ENCODE peak calls at places on chromosome 17, in six cellular contexts. One of them, this sample, is unnamed.

GRCh38 chr17:50872710-50873424 is 6.7 kb upstream of the TOB1 start:
- DNase-seq in neuronal stem cell: no peak
- DNase-seq in trophoblast cell: no peak
- DNase-seq in H1: no peak
- DNase-seq in H9: peak
- DNase-seq in mesenchymal stem cell: no peak
- DNase-seq in this sample: peak

GRCh38 chr17:7987112-7987893 is 15.1 kb upstream of the GUCY2D start:
- DNase-seq in neuronal stem cell: no peak
- DNase-seq in trophoblast cell: no peak
- DNase-seq in H1: no peak
- DNase-seq in H9: no peak
- DNase-seq in mesenchymal stem cell: no peak
- DNase-seq in this sample: peak

GRCh38 chr17:19537116-19537515 is 3.5 kb downstream of the SLC47A1 start:
- DNase-seq in neuronal stem cell: no peak
- DNase-seq in trophoblast cell: no peak
- DNase-seq in H1: no peak
- DNase-seq in H9: no peak
- DNase-seq in mesenchymal stem cell: no peak
- DNase-seq in this sample: no peak

GRCh38 chr17:71315568-71315967 is 805.3 kb upstream of the SOX9 start:
- DNase-seq in neuronal stem cell: no peak
- DNase-seq in trophoblast cell: no peak
- DNase-seq in H1: no peak
- DNase-seq in H9: no peak
- DNase-seq in mesenchymal stem cell: no peak
- DNase-seq in this sample: no peak

GRCh38 chr17:1455291-1455747 is 713 bp downstream of the CRK start:
- DNase-seq in neuronal stem cell: peak
- DNase-seq in trophoblast cell: peak
- DNase-seq in H1: peak
- DNase-seq in H9: peak
- DNase-seq in mesenchymal stem cell: peak
- DNase-seq in this sample: peak

GRCh38 chr17:49976163-49976827 is 7.3 kb downstream of the DLX4 start:
- DNase-seq in neuronal stem cell: no peak
- DNase-seq in trophoblast cell: peak
- DNase-seq in H1: no peak
- DNase-seq in H9: no peak
- DNase-seq in mesenchymal stem cell: no peak
- DNase-seq in this sample: no peak

GRCh38 chr17:29140631-29141483 is 39.3 kb downstream of the MYO18A start:
- DNase-seq in neuronal stem cell: no peak
- DNase-seq in trophoblast cell: no peak
- DNase-seq in H1: no peak
- DNase-seq in H9: no peak
- DNase-seq in mesenchymal stem cell: peak
- DNase-seq in this sample: peak

GRCh38 chr17:19333132-19333440 is 29.4 kb downstream of the B9D1 start:
- DNase-seq in neuronal stem cell: no peak
- DNase-seq in trophoblast cell: no peak
- DNase-seq in H1: no peak
- DNase-seq in H9: no peak
- DNase-seq in mesenchymal stem cell: no peak
- DNase-seq in this sample: no peak

GRCh38 chr17:49993423-49994037 is 1.5 kb downstream of the DLX3 start:
- DNase-seq in neuronal stem cell: no peak
- DNase-seq in trophoblast cell: no peak
- DNase-seq in H1: peak
- DNase-seq in H9: peak
- DNase-seq in mesenchymal stem cell: no peak
- DNase-seq in this sample: no peak

GRCh38 chr17:72661093-72661944 is 431.2 kb downstream of the SLC39A11 start:
- DNase-seq in neuronal stem cell: no peak
- DNase-seq in trophoblast cell: peak
- DNase-seq in H1: no peak
- DNase-seq in H9: no peak
- DNase-seq in mesenchymal stem cell: no peak
- DNase-seq in this sample: no peak

GRCh38 chr17:13812350-13812749 is 210.6 kb upstream of the HS3ST3A1 start:
- DNase-seq in neuronal stem cell: no peak
- DNase-seq in trophoblast cell: no peak
- DNase-seq in H1: no peak
- DNase-seq in H9: no peak
- DNase-seq in mesenchymal stem cell: no peak
- DNase-seq in this sample: no peak

GRCh38 chr17:72362466-72363335 is 241.9 kb downstream of the SOX9 start:
- DNase-seq in neuronal stem cell: no peak
- DNase-seq in trophoblast cell: no peak
- DNase-seq in H1: no peak
- DNase-seq in H9: no peak
- DNase-seq in mesenchymal stem cell: peak
- DNase-seq in this sample: peak

GRCh38 chr17:74862108-74862901 is 2.6 kb upstream of the GRIN2C start:
- DNase-seq in neuronal stem cell: peak
- DNase-seq in trophoblast cell: no peak
- DNase-seq in H1: peak
- DNase-seq in H9: peak
- DNase-seq in mesenchymal stem cell: peak
- DNase-seq in this sample: peak

GRCh38 chr17:35666967-35667552 is 64.4 kb upstream of the RASL10B start:
- DNase-seq in neuronal stem cell: no peak
- DNase-seq in trophoblast cell: no peak
- DNase-seq in H1: no peak
- DNase-seq in H9: no peak
- DNase-seq in mesenchymal stem cell: peak
- DNase-seq in this sample: peak

GRCh38 chr17:7971651-7972050 is 30.8 kb upstream of the GUCY2D start:
- DNase-seq in neuronal stem cell: no peak
- DNase-seq in trophoblast cell: no peak
- DNase-seq in H1: no peak
- DNase-seq in H9: no peak
- DNase-seq in mesenchymal stem cell: no peak
- DNase-seq in this sample: no peak

GRCh38 chr17:38850374-38850773 is 3.1 kb downstream of the RPL23 start:
- DNase-seq in neuronal stem cell: no peak
- DNase-seq in trophoblast cell: no peak
- DNase-seq in H1: no peak
- DNase-seq in H9: no peak
- DNase-seq in mesenchymal stem cell: no peak
- DNase-seq in this sample: no peak

GRCh38 chr17:35917519-35918213 is 12.9 kb downstream of the RDM1 start:
- DNase-seq in neuronal stem cell: no peak
- DNase-seq in trophoblast cell: no peak
- DNase-seq in H1: no peak
- DNase-seq in H9: no peak
- DNase-seq in mesenchymal stem cell: no peak
- DNase-seq in this sample: no peak

GRCh38 chr17:45111838-45112237 is 20.5 kb downstream of the PLCD3 start:
- DNase-seq in neuronal stem cell: no peak
- DNase-seq in trophoblast cell: no peak
- DNase-seq in H1: no peak
- DNase-seq in H9: no peak
- DNase-seq in mesenchymal stem cell: no peak
- DNase-seq in this sample: no peak
- H3K14ac ChIP-seq in neuronal stem cell: no peak
- H3K14ac ChIP-seq in trophoblast cell: no peak
- H3K14ac ChIP-seq in H1: no peak
- H3K14ac ChIP-seq in H9: no peak
- H3K14ac ChIP-seq in mesenchymal stem cell: no peak
- H3K14ac ChIP-seq in this sample: no peak

GRCh38 chr17:57501016-57501415 is 244.1 kb downstream of the CCDC182 start:
- DNase-seq in neuronal stem cell: no peak
- DNase-seq in trophoblast cell: no peak
- DNase-seq in H1: no peak
- DNase-seq in H9: no peak
- DNase-seq in mesenchymal stem cell: no peak
- DNase-seq in this sample: no peak
- H3K14ac ChIP-seq in neuronal stem cell: no peak
- H3K14ac ChIP-seq in trophoblast cell: no peak
- H3K14ac ChIP-seq in H1: no peak
- H3K14ac ChIP-seq in H9: no peak
- H3K14ac ChIP-seq in mesenchymal stem cell: peak
- H3K14ac ChIP-seq in this sample: no peak

DNA sequence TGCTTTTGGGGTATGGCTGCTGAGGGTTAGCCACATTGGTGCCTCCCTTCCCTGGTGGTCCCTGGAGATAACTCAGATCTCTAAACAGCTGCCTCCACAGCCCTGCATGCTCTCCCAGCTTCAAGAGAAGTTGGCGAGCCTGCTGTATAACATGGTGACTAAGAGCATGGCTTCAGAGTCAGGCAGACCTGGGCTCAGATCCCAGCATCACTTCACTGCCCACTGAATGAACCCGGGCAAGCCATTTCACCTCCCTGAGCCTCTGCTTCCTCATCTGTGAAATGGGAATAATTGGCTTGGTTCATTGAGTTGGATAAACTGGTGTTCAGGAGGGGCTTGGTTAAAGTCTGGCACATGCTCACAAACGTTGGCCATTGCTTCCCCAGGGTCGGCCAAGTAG is 16.6 kb downstream of the KIF1C start:
- DNase-seq in neuronal stem cell: no peak
- DNase-seq in trophoblast cell: no peak
- DNase-seq in H1: no peak
- DNase-seq in H9: no peak
- DNase-seq in mesenchymal stem cell: no peak
- DNase-seq in this sample: no peak
- H3K14ac ChIP-seq in neuronal stem cell: no peak
- H3K14ac ChIP-seq in trophoblast cell: no peak
- H3K14ac ChIP-seq in H1: no peak
- H3K14ac ChIP-seq in H9: no peak
- H3K14ac ChIP-seq in mesenchymal stem cell: no peak
- H3K14ac ChIP-seq in this sample: no peak

GRCh38 chr17:45376171-45376564 is 56.5 kb downstream of the ARHGAP27 start:
- DNase-seq in neuronal stem cell: no peak
- DNase-seq in trophoblast cell: no peak
- DNase-seq in H1: no peak
- DNase-seq in H9: peak
- DNase-seq in mesenchymal stem cell: no peak
- DNase-seq in this sample: no peak
- H3K14ac ChIP-seq in neuronal stem cell: no peak
- H3K14ac ChIP-seq in trophoblast cell: no peak
- H3K14ac ChIP-seq in H1: no peak
- H3K14ac ChIP-seq in H9: peak
- H3K14ac ChIP-seq in mesenchymal stem cell: no peak
- H3K14ac ChIP-seq in this sample: peak

DNA sequence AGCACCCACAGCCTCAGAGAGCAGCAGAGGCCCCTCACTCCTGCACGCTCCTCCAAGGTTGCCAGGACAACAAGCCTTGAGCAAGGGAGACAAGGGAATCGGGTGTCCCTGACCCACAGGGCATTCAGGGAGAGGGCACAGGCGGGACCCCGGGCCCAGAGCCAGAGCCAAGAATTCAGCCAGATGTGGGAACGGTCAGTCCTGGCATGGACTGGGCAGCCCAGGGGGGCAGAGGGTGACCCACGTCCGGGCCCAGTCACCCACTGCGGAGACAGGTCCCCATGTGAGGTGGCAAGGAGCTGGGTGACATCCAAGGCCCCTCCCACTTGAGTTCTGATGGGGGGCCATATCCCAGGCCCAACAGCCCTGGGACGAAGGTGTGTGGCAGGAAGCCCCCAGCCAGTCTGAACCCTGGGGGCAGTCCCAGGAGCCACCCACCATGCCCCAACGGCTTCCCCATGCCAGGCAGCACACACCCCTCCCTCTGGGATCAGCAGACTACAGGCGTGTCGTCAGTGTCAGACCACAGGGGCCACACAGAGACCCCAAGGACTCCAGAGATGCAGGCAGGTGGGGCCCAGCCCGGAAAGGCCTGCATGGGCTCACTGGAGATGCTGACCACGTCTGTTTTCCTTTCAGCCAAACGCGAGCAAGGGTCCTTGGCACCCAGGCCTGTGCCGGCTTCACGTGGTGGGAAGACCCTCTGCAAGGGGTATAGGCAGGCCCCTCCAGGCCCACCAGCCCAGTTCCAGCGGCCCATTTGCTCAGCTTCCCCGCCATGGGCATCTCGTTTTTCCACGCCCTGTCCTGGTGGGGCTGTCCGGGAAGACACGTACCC is 23.0 kb downstream of the USP6 start:
- DNase-seq in neuronal stem cell: no peak
- DNase-seq in trophoblast cell: no peak
- DNase-seq in H1: no peak
- DNase-seq in H9: peak
- DNase-seq in mesenchymal stem cell: no peak
- DNase-seq in this sample: no peak
- H3K14ac ChIP-seq in neuronal stem cell: peak
- H3K14ac ChIP-seq in trophoblast cell: no peak
- H3K14ac ChIP-seq in H1: no peak
- H3K14ac ChIP-seq in H9: no peak
- H3K14ac ChIP-seq in mesenchymal stem cell: no peak
- H3K14ac ChIP-seq in this sample: no peak

DNA sequence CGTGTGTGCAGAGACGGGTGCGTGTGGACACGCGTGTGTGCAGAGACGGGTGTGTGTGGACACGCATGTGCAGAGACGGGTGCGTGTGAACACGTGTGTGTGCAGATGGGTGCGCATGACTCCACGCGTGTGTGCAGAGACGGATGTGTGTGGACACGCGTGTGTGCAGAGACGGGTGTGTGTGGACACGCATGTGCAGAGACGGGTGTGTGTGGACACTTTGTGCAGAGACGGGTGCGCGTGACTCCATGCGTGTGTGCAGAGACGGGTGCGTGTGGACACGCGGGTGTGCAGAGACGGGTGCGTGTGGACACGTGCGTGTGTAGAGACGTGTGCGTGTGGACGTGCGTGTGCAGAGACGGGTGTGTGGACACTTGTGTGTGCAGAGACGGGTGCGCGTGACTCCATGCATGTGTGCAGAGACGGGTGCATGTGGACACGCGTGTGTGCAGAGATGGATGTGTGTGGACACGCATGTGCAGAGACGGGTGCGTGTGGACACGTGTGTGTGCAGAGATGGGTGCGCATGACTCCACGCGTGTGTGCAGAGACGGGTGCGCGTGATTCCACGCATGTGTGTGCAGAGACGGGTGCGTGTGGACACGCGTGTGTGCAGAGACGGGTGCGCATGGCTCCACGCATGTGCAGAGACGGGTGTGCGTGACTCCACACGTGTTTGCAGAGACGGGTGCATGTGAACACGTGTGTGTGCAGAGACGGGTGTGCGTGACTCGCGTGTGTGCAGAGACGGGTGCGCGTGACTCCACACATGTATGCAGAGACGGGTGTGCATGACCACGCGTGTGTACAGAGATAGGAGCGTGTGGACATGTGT is 1.6 kb upstream of the CD7 start:
- DNase-seq in neuronal stem cell: no peak
- DNase-seq in trophoblast cell: no peak
- DNase-seq in H1: no peak
- DNase-seq in H9: no peak
- DNase-seq in mesenchymal stem cell: no peak
- DNase-seq in this sample: no peak
- H3K14ac ChIP-seq in neuronal stem cell: peak
- H3K14ac ChIP-seq in trophoblast cell: no peak
- H3K14ac ChIP-seq in H1: no peak
- H3K14ac ChIP-seq in H9: no peak
- H3K14ac ChIP-seq in mesenchymal stem cell: no peak
- H3K14ac ChIP-seq in this sample: no peak